ENCODE peak calls at places on chromosomes 13 and 19, in four cellular contexts. K is NCI-H345, V is tibial nerve, W is ecto neural progenitor cell. N is an unnamed sample.

GRCh38 chr13:49062297-49062896 is 86.7 kb downstream of the FNDC3A start:
- DNase-seq in V (no peak), K (no peak), W (no peak), N (no peak)

GRCh38 chr13:88932950-88933349 is 1261.8 kb downstream of the SLITRK5 start:
- DNase-seq in V (no peak), W (no peak), K (no peak), N (no peak)

GRCh38 chr19:13960863-13961784 is 8.8 kb downstream of the DCAF15 start:
- DNase-seq in V (no peak), W (no peak), K (no peak), N (no peak)

GRCh38 chr19:13012690-13013608 is 17.7 kb downstream of the NFIX start:
- DNase-seq in V (peak; percentile 65), W (no peak), K (no peak), N (no peak)

GRCh38 chr19:52138614-52139290 is 986 bp downstream of the ZNF616 start:
- DNase-seq in K (peak; percentile 17), V (no peak), W (peak; percentile 63), N (no peak)

GRCh38 chr19:13629687-13630357 is 123.5 kb upstream of the CACNA1A start:
- DNase-seq in W (no peak), V (no peak), K (no peak), N (peak; percentile 67)

GRCh38 chr13:94329277-94329676 is 150.2 kb downstream of the DCT start:
- DNase-seq in K (no peak), W (no peak), V (no peak), N (no peak)

GRCh38 chr19:40163541-40164129 is 27.6 kb upstream of the MAP3K10 start:
- DNase-seq in V (no peak), K (no peak), W (no peak), N (no peak)

GRCh38 chr13:60267498-60268202 is 103.9 kb upstream of the DIAPH3 start:
- DNase-seq in V (no peak), W (peak; percentile 64), K (peak; percentile 51), N (no peak)

GRCh38 chr19:7083076-7083956 is 13.8 kb downstream of the ZNF557 start:
- DNase-seq in V (no peak), K (no peak), W (no peak), N (no peak)

GRCh38 chr19:55549500-55550320 is 4.4 kb upstream of the SBK3 start:
- DNase-seq in K (no peak), V (no peak), W (peak; percentile 82), N (peak; percentile 92)

GRCh38 chr19:1284293-1284978 is 1.2 kb upstream of the EFNA2 start:
- DNase-seq in W (no peak), K (no peak), V (no peak), N (no peak)

GRCh38 chr19:17454579-17454978 is 6.1 kb upstream of the TMEM221 start:
- DNase-seq in V (no peak), W (no peak), K (no peak), N (no peak)

GRCh38 chr19:10007366-10007765 is 2.9 kb downstream of the COL5A3 start:
- DNase-seq in K (no peak), V (no peak), W (no peak), N (no peak)

GRCh38 chr13:34943675-34944634 is 1.9 kb downstream of the NBEA start:
- DNase-seq in W (no peak), K (no peak), V (no peak), N (no peak)

GRCh38 chr19:48568345-48568886 is 16.4 kb downstream of the SULT2B1 start:
- DNase-seq in K (no peak), V (peak; percentile 56), W (no peak), N (peak; percentile 62)

GRCh38 chr13:95168191-95168590 is 133.1 kb downstream of the ABCC4 start:
- DNase-seq in V (no peak), W (no peak), K (no peak), N (no peak)

GRCh38 chr19:32173836-32174235 is 171.6 kb upstream of the ZNF507 start:
- DNase-seq in K (no peak), V (no peak), W (peak; percentile 17), N (no peak)

GRCh38 chr13:43157796-43158195 is 134.4 kb downstream of the DNAJC15 start:
- DNase-seq in K (no peak), W (no peak), V (no peak), N (no peak)

GRCh38 chr13:48942131-48942530 is 33.6 kb upstream of the FNDC3A start:
- DNase-seq in W (no peak), V (no peak), K (no peak), N (no peak)

GRCh38 chr19:47790398-47790814 is 11.9 kb downstream of the SELENOW start:
- DNase-seq in V (peak; percentile 72), K (peak; percentile 52), W (peak; percentile 97), N (no peak)

GRCh38 chr19:34359140-34359953 is 5.6 kb upstream of the GPI start:
- DNase-seq in W (peak; percentile 98), K (peak; percentile 100), V (peak; percentile 89), N (peak; percentile 89)

GRCh38 chr13:100195568-100195967 is 106.7 kb downstream of the PCCA start:
- DNase-seq in V (no peak), K (no peak), W (no peak), N (no peak)

GRCh38 chr19:48836089-48837017 is at the start of gene HSD17B14:
- DNase-seq in K (peak; percentile 72), V (no peak), W (peak; percentile 85), N (no peak)

GRCh38 chr13:48010698-48011097 is 9.6 kb upstream of the SUCLA2 start:
- DNase-seq in K (no peak), V (no peak), W (no peak), N (no peak)

GRCh38 chr19:46466536-46467199 is 4.7 kb downstream of the PNMA8A start:
- DNase-seq in K (no peak), V (no peak), W (no peak), N (peak; percentile 62)

GRCh38 chr13:45303866-45304265 is 37.1 kb downstream of the TPT1 start:
- DNase-seq in V (no peak), K (no peak), W (no peak), N (no peak)

GRCh38 chr19:14073925-14074838 is 1.6 kb downstream of the MISP3 start:
- DNase-seq in K (peak; percentile 36), W (no peak), V (no peak), N (no peak)

GRCh38 chr19:40714519-40715299 is 2.0 kb downstream of the COQ8B start:
- DNase-seq in V (peak; percentile 91), W (peak; percentile 96), K (peak; percentile 100), N (no peak)

N was measured in BJ.